ENCODE peak calls at places on chromosomes 3 and 15, in six cellular contexts. T, R, C, S, B and J are unnamed samples.
A peak's percentile ranks its signal among the peaks of the same experiment; 100 is the strongest.

GRCh38 chr15:52093539-52094502 is 18.8 kb downstream of the BCL2L10 start:
- DNase-seq in T (peak; percentile 39), R (peak; percentile 87), C (peak; percentile 88), S (peak; percentile 84), B (peak; percentile 85), J (peak; percentile 84)

GRCh38 chr3:123757281-123757940 is 126.7 kb downstream of the MYLK start:
- DNase-seq in T (no peak), R (peak; percentile 62), C (no peak), S (no peak), B (peak; percentile 68), J (peak; percentile 25)

GRCh38 chr3:159978353-159978752 is 10.3 kb upstream of the IL12A start:
- DNase-seq in T (no peak), R (no peak), C (no peak), S (no peak), B (no peak), J (no peak)

GRCh38 chr15:39785806-39786205 is 3.2 kb upstream of the FSIP1 start:
- DNase-seq in T (no peak), R (no peak), C (no peak), S (no peak), B (no peak), J (no peak)

GRCh38 chr3:23874359-23875120 is 42.2 kb downstream of the NKIRAS1 start:
- DNase-seq in T (no peak), R (no peak), C (peak; percentile 63), S (peak; percentile 87), B (no peak), J (peak; percentile 50)

GRCh38 chr3:158769519-158770253 is 32.2 kb upstream of the MFSD1 start:
- DNase-seq in T (no peak), R (no peak), C (peak; percentile 66), S (no peak), B (no peak), J (no peak)

GRCh38 chr15:67820147-67820991 is 4.9 kb upstream of the SKOR1 start:
- DNase-seq in T (no peak), R (no peak), C (no peak), S (no peak), B (peak; percentile 36), J (no peak)

GRCh38 chr3:100613721-100614390 is 4.5 kb downstream of the ADGRG7 start:
- DNase-seq in T (no peak), R (no peak), C (no peak), S (no peak), B (no peak), J (no peak)

GRCh38 chr3:42122261-42123011 is 31.3 kb downstream of the TRAK1 start:
- DNase-seq in T (no peak), R (no peak), C (no peak), S (no peak), B (no peak), J (no peak)

GRCh38 chr3:104939196-104939595 is 427.5 kb upstream of the ALCAM start:
- DNase-seq in T (no peak), R (no peak), C (peak; percentile 15), S (peak; percentile 44), B (no peak), J (no peak)

GRCh38 chr3:4739289-4740236 is 239.7 kb upstream of the BHLHE40 start:
- DNase-seq in T (no peak), R (no peak), C (no peak), S (no peak), B (no peak), J (no peak)

GRCh38 chr15:78000089-78000926 is 77.2 kb downstream of the TBC1D2B start:
- DNase-seq in T (peak; percentile 60), R (peak; percentile 65), C (peak; percentile 52), S (peak; percentile 39), B (peak; percentile 90), J (no peak)

GRCh38 chr3:72100626-72101187 is 315.8 kb upstream of the PROK2 start:
- DNase-seq in T (peak; percentile 42), R (no peak), C (peak; percentile 90), S (peak; percentile 60), B (peak; percentile 89), J (peak; percentile 90)

GRCh38 chr3:127479449-127479848 is 111.1 kb downstream of the TPRA1 start:
- DNase-seq in T (no peak), R (no peak), C (no peak), S (no peak), B (peak; percentile 59), J (no peak)

GRCh38 chr3:16945330-16945729 is 60.6 kb downstream of the PLCL2 start:
- DNase-seq in T (no peak), R (no peak), C (peak; percentile 42), S (peak; percentile 15), B (no peak), J (no peak)

GRCh38 chr3:137769321-137770065 is 5.4 kb downstream of the SOX14 start:
- DNase-seq in T (no peak), R (no peak), C (no peak), S (no peak), B (no peak), J (no peak)

GRCh38 chr15:44720460-44721185 is 9.3 kb downstream of the B2M start:
- DNase-seq in T (no peak), R (no peak), C (no peak), S (no peak), B (no peak), J (no peak)

GRCh38 chr15:26148461-26148860 is 285.3 kb upstream of the ATP10A start:
- DNase-seq in T (no peak), R (no peak), C (no peak), S (no peak), B (no peak), J (no peak)

GRCh38 chr15:70707901-70708300 is 55.5 kb downstream of the UACA start:
- DNase-seq in T (no peak), R (no peak), C (no peak), S (no peak), B (no peak), J (no peak)

GRCh38 chr3:41199866-41200668 is 762 bp downstream of the CTNNB1 start:
- DNase-seq in T (peak; percentile 23), R (no peak), C (peak; percentile 38), S (no peak), B (no peak), J (no peak)

GRCh38 chr3:24608701-24609387 is 114.2 kb upstream of the THRB start:
- DNase-seq in T (no peak), R (no peak), C (no peak), S (no peak), B (peak; percentile 76), J (no peak)

GRCh38 chr3:128902426-128902825 is 23.0 kb downstream of the ACAD9 start:
- DNase-seq in T (no peak), R (no peak), C (no peak), S (no peak), B (no peak), J (no peak)

GRCh38 chr15:47718474-47719440 is 1.5 kb downstream of the SEMA6D start:
- DNase-seq in T (peak; percentile 38), R (no peak), C (peak; percentile 8), S (peak; percentile 54), B (peak; percentile 57), J (peak; percentile 9)

GRCh38 chr3:195876297-195877031 is 31.9 kb downstream of the TNK2 start:
- DNase-seq in T (peak; percentile 91), R (peak; percentile 96), C (no peak), S (no peak), B (peak; percentile 93), J (no peak)
- H3K4me3 ChIP-seq in T (no peak overlapping the region), R (peak overlapping the region; percentile 57), C (no peak overlapping the region), S (no peak overlapping the region), B (peak overlapping the region; percentile 31), J (no peak overlapping the region)

DNA sequence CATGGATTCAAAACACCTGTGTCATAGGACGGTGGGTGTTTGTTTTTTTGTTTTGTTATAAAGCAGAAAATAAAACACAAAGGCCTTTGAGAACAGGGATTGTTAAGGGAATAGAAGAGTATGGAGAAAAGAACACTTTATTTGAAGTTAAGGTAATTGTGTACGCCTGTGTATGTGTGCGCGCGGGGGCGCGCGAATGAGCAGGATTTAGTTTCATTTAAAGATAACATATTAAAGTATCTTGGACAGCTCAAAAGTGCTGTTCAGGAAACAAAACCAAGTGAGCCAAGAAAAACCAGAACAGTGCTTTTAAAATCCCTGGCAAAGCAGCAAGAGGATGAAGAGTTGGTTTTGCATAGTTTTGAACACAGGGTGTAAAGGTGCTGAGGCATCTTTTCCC is 1.9 kb downstream of the CPNE4 start:
- DNase-seq in T (no peak), R (no peak), C (no peak), S (no peak), B (no peak), J (no peak)
- H3K4me3 ChIP-seq in T (no peak overlapping the region), R (no peak overlapping the region), C (no peak overlapping the region), S (no peak overlapping the region), B (no peak overlapping the region), J (no peak overlapping the region)

GRCh38 chr15:29573197-29573838 is 248.9 kb downstream of the TJP1 start:
- DNase-seq in T (no peak), R (no peak), C (no peak), S (no peak), B (no peak), J (no peak)

GRCh38 chr15:29569533-29570092 is 252.7 kb downstream of the TJP1 start:
- DNase-seq in T (no peak), R (no peak), C (no peak), S (no peak), B (no peak), J (no peak)

GRCh38 chr15:29570121-29570930 is 251.9 kb downstream of the TJP1 start:
- DNase-seq in T (no peak), R (no peak), C (peak; percentile 22), S (no peak), B (no peak), J (no peak)

GRCh38 chr15:29570931-29571727 is 251.1 kb downstream of the TJP1 start:
- DNase-seq in T (no peak), R (no peak), C (peak; percentile 27), S (no peak), B (no peak), J (no peak)

DNA sequence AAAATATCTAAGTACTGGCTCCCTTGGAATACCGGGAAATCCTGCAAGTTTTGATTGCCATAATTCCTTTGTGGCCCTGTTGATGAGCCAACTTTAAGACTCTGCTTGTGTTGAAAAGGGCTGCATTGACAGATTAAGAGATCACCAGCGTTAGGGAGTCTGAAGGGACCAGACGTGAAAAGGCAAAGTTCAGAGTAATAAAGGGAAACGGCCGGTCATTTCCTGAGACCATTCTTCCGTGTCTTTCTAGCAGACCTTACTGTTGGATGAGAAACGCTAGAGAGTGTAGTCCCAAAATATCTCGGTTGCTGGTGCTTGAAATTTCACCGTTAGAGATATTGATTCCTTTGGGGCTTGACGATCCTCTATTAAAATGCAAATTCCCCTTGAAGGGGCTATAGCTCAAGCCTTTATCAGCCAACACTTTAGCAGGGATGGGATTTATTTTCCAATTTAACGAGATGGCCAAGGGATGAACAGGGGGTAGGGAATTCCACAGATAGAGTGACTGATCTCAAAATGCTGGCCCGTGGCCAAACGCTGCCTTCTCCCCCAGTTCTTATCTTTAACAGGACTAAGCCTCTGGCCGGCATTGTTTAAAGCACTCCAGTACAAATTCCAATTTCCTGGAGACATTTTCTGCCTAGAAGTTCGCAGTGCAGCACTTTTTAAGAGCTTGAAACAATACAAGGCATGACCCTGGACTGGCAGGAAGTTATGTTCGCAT is 250.4 kb downstream of the TJP1 start:
- DNase-seq in T (no peak), R (no peak), C (peak; percentile 46), S (no peak), B (no peak), J (no peak)
- H3K4me3 ChIP-seq in T (no peak overlapping the region), R (no peak overlapping the region), C (peak overlapping the region; percentile 69), S (no peak overlapping the region), B (no peak overlapping the region), J (no peak overlapping the region)

GRCh38 chr3:70829101-70829500 is 516.7 kb upstream of the MDFIC2 start:
- DNase-seq in T (no peak), R (no peak), C (peak; percentile 89), S (peak; percentile 88), B (no peak), J (no peak)
- H3K4me3 ChIP-seq in T (no peak overlapping the region), R (no peak overlapping the region), C (no peak overlapping the region), S (no peak overlapping the region), B (no peak overlapping the region), J (no peak overlapping the region)